ENCODE peak calls at places on chromosome 10, in nine cellular contexts. G is aorta; T is right lobe of liver; N is heart right ventricle; S is CD8-positive, alpha-beta T cell; I is RWPE2; A is K562; U is DND-41; J is upper lobe of right lung. Y is an unnamed sample.
A peak's percentile ranks its signal among the peaks of the same experiment; 100 is the strongest.

GRCh38 chr10:5816170-5816569 is 2.9 kb upstream of the GDI2 start:
- ATAC-seq in G (no peak), J (no peak), N (no peak), A (no peak), S (no peak), I (no peak), U (no peak), T (no peak), Y (no peak)

GRCh38 chr10:101403161-101403560 is 49.2 kb downstream of the BTRC start:
- ATAC-seq in J (no peak), T (no peak), I (no peak), U (no peak), A (no peak), S (no peak), N (no peak), G (no peak), Y (no peak)

GRCh38 chr10:79979973-79980687 is 31.2 kb upstream of the SFTPD start:
- ATAC-seq in A (no peak), J (peak; percentile 5), S (no peak), N (no peak), U (no peak), T (no peak), G (no peak), I (no peak), Y (no peak)

GRCh38 chr10:102604379-102604960 is 39.8 kb upstream of the TRIM8 start:
- ATAC-seq in U (no peak), A (no peak), J (no peak), G (no peak), T (peak; percentile 45), I (peak; percentile 92), S (no peak), N (peak; percentile 26), Y (peak; percentile 23)

GRCh38 chr10:32446701-32447406 is 914 bp downstream of the CCDC7 start:
- ATAC-seq in U (peak; percentile 13), I (no peak), G (peak; percentile 34), T (peak; percentile 26), S (no peak), J (peak; percentile 4), A (peak; percentile 54), N (peak; percentile 33), Y (no peak)

GRCh38 chr10:101066146-101066889 is 4.5 kb downstream of the KAZALD1 start:
- ATAC-seq in G (peak; percentile 70), N (peak; percentile 80), S (peak; percentile 61), J (peak; percentile 83), T (peak; percentile 58), A (peak; percentile 81), I (peak; percentile 70), U (no peak), Y (peak; percentile 69)

GRCh38 chr10:35843524-35844171 is 201.6 kb upstream of the FZD8 start:
- ATAC-seq in N (peak; percentile 90), U (no peak), S (no peak), G (peak; percentile 86), T (peak; percentile 77), A (no peak), J (peak; percentile 10), I (no peak), Y (no peak)

GRCh38 chr10:13839430-13839986 is 252.7 kb downstream of the PRPF18 start:
- ATAC-seq in I (peak; percentile 95), A (no peak), G (peak; percentile 67), T (peak; percentile 29), J (peak; percentile 20), N (peak; percentile 61), S (no peak), U (no peak), Y (peak; percentile 53)

GRCh38 chr10:114427124-114427852 is 23.0 kb upstream of the AFAP1L2 start:
- ATAC-seq in J (peak; percentile 15), I (peak; percentile 21), G (peak; percentile 51), S (no peak), U (no peak), T (peak; percentile 24), A (no peak), N (peak; percentile 47), Y (no peak)

GRCh38 chr10:96339956-96340904 is 18.6 kb downstream of the OPALIN start:
- ATAC-seq in U (peak; percentile 99), N (peak; percentile 80), A (peak; percentile 89), T (peak; percentile 71), J (peak; percentile 78), G (peak; percentile 74), I (peak; percentile 38), S (peak; percentile 72), Y (no peak)

GRCh38 chr10:20672724-20673123 is 224.4 kb downstream of the NEBL start:
- ATAC-seq in N (peak; percentile 86), G (no peak), U (no peak), S (no peak), I (no peak), A (no peak), T (no peak), J (no peak), Y (no peak)

GRCh38 chr10:79552143-79552542 is 8.1 kb downstream of the SFTPA2 start:
- ATAC-seq in T (no peak), S (no peak), U (no peak), G (no peak), N (no peak), I (no peak), J (no peak), A (no peak), Y (no peak)

DNA sequence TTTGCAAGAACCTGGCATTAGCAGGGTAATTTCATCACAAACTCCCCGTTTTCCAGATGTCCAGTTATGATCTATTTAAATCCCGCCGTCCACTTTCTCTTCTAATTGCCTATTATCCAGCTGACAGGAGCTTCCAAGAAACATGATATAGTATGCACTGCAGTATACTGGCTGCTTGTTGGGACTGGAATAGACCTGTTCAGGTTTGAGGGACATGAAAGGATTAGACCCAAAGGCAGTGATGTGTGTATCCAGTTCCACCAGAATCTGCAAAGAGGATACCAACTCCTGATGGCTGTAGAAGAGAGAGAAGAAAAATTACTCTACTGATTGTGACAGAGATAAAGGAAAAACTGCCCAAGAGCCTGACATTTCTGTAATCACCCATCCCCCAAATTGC is 8.9 kb downstream of the MSS51 start:
- ATAC-seq in J (no peak), A (no peak), T (no peak), S (no peak), G (no peak), U (no peak), I (no peak), N (no peak), Y (no peak)
- H3K36me3 ChIP-seq in J (peaks cover 59% of the 10 kb centered on the region), A (peaks cover 16% of the 10 kb centered on the region), T (peaks cover 23% of the 10 kb centered on the region), S (peaks cover 14% of the 10 kb centered on the region), G (peaks cover 12% of the 10 kb centered on the region), U (peaks cover 51% of the 10 kb centered on the region), I (peaks cover 31% of the 10 kb centered on the region), N (peaks cover 45% of the 10 kb centered on the region), Y (peaks cover 76% of the 10 kb centered on the region)

GRCh38 chr10:851891-852290 is 79.6 kb downstream of the LARP4B start:
- ATAC-seq in T (no peak), U (no peak), N (no peak), I (no peak), S (no peak), A (no peak), G (no peak), J (peak; percentile 17), Y (no peak)

GRCh38 chr10:855671-856070 is 75.8 kb downstream of the LARP4B start:
- ATAC-seq in J (no peak), A (no peak), I (no peak), S (no peak), U (no peak), N (no peak), G (no peak), T (no peak), Y (no peak)

GRCh38 chr10:855079-855478 is 76.4 kb downstream of the LARP4B start:
- ATAC-seq in T (no peak), A (no peak), U (no peak), S (no peak), J (no peak), N (no peak), G (no peak), I (no peak), Y (no peak)

GRCh38 chr10:852386-852785 is 79.1 kb downstream of the LARP4B start:
- ATAC-seq in G (no peak), I (no peak), U (no peak), A (no peak), N (no peak), T (peak; percentile 69), J (no peak), S (no peak), Y (no peak)

DNA sequence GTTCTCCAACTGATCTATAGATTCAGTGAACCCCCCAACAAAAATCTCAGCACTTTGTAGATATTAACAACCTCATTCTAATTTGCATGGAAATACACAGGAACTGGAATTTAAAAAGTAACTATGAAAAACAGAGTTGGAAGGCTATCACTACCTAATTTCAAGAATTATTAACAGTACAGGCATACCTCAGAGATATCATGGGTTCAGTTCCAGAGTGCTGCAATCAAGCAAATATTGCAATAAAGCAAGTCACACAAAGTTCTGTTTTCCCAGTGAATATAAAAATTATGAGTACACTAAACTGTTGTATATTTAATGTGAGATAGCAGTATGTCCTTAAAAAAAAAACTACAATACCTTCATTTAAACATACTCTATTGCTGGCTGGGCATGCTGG is 78.5 kb downstream of the LARP4B start:
- ATAC-seq in T (peak; percentile 62), J (no peak), I (no peak), G (no peak), A (no peak), N (no peak), S (no peak), U (no peak), Y (no peak)
- H3K36me3 ChIP-seq in T (no peaks in the 10 kb centered on the region), J (peaks cover 45% of the 10 kb centered on the region), I (peaks cover 54% of the 10 kb centered on the region), G (no peaks in the 10 kb centered on the region), A (peaks cover 77% of the 10 kb centered on the region), N (no peaks in the 10 kb centered on the region), S (peaks cover 3% of the 10 kb centered on the region), U (peaks cover 92% of the 10 kb centered on the region), Y (no peaks in the 10 kb centered on the region)

GRCh38 chr10:128859738-128860386 is 607.2 kb upstream of the MGMT start:
- ATAC-seq in I (no peak), N (no peak), U (peak; percentile 47), S (no peak), G (no peak), J (no peak), T (peak; percentile 35), A (peak; percentile 70), Y (no peak)

GRCh38 chr10:128863823-128864405 is 603.1 kb upstream of the MGMT start:
- ATAC-seq in J (no peak), I (no peak), U (no peak), T (no peak), N (no peak), A (no peak), G (no peak), S (no peak), Y (no peak)

GRCh38 chr10:128861018-128861565 is 605.9 kb upstream of the MGMT start:
- ATAC-seq in U (no peak), J (no peak), A (no peak), G (no peak), S (no peak), N (no peak), I (no peak), T (no peak), Y (no peak)

GRCh38 chr10:128863411-128863810 is 603.6 kb upstream of the MGMT start:
- ATAC-seq in A (no peak), N (no peak), U (no peak), J (no peak), S (no peak), I (no peak), T (no peak), G (no peak), Y (no peak)

GRCh38 chr10:128860574-128860973 is 606.5 kb upstream of the MGMT start:
- ATAC-seq in S (no peak), N (no peak), J (no peak), G (no peak), U (no peak), A (no peak), I (no peak), T (no peak), Y (no peak)
- H3K36me3 ChIP-seq in S (no peaks in the 10 kb centered on the region), N (no peaks in the 10 kb centered on the region), J (no peaks in the 10 kb centered on the region), G (no peaks in the 10 kb centered on the region), U (no peaks in the 10 kb centered on the region), A (no peaks in the 10 kb centered on the region), I (no peaks in the 10 kb centered on the region), T (no peaks in the 10 kb centered on the region), Y (no peaks in the 10 kb centered on the region)

GRCh38 chr10:29681700-29682444 is 47.1 kb upstream of the SVIL start:
- ATAC-seq in G (peak; percentile 71), N (peak; percentile 86), T (peak; percentile 58), S (peak; percentile 95), A (no peak), J (peak; percentile 96), I (no peak), U (peak; percentile 93), Y (peak; percentile 48)
- H3K36me3 ChIP-seq in G (peaks cover 4% of the 10 kb centered on the region), N (no peaks in the 10 kb centered on the region), T (peaks cover 3% of the 10 kb centered on the region), S (no peaks in the 10 kb centered on the region), A (no peaks in the 10 kb centered on the region), J (peaks cover 16% of the 10 kb centered on the region), I (peaks cover 19% of the 10 kb centered on the region), U (peaks cover 42% of the 10 kb centered on the region), Y (peaks cover 88% of the 10 kb centered on the region)

Y was measured in gastroesophageal sphincter.